ENCODE peak calls at places on chromosomes 3 and 15, in four cellular contexts. One of them, this sample, is unnamed.

GRCh38 chr15:32669870-32670623 is 28.5 kb downstream of the SCG5 start:
- DNase-seq in fibroblast of pulmonary artery: peak; percentile 73
- DNase-seq in dorsolateral prefrontal cortex: peak; percentile 59
- DNase-seq in stimulated activated CD4-positive, alpha-beta T cell treated with anti-CD3 and anti-CD28 coated beads, TNF-alpha, amount 100 ng/mL, for 24 hours: no peak
- DNase-seq in this sample: peak; percentile 84

GRCh38 chr3:37559461-37559860 is 302.2 kb upstream of the CTDSPL start:
- DNase-seq in fibroblast of pulmonary artery: peak; percentile 29
- DNase-seq in dorsolateral prefrontal cortex: no peak
- DNase-seq in stimulated activated CD4-positive, alpha-beta T cell treated with anti-CD3 and anti-CD28 coated beads, TNF-alpha, amount 100 ng/mL, for 24 hours: no peak
- DNase-seq in this sample: no peak

GRCh38 chr3:166471074-166471753 is 634.0 kb upstream of the BCHE start:
- DNase-seq in fibroblast of pulmonary artery: no peak
- DNase-seq in dorsolateral prefrontal cortex: no peak
- DNase-seq in stimulated activated CD4-positive, alpha-beta T cell treated with anti-CD3 and anti-CD28 coated beads, TNF-alpha, amount 100 ng/mL, for 24 hours: no peak
- DNase-seq in this sample: no peak

GRCh38 chr3:182000454-182000853 is 288.7 kb downstream of the SOX2 start:
- DNase-seq in fibroblast of pulmonary artery: no peak
- DNase-seq in dorsolateral prefrontal cortex: no peak
- DNase-seq in stimulated activated CD4-positive, alpha-beta T cell treated with anti-CD3 and anti-CD28 coated beads, TNF-alpha, amount 100 ng/mL, for 24 hours: no peak
- DNase-seq in this sample: no peak

GRCh38 chr3:129224984-129225393 is 24.4 kb upstream of the COPG1 start:
- DNase-seq in fibroblast of pulmonary artery: peak; percentile 72
- DNase-seq in dorsolateral prefrontal cortex: peak; percentile 26
- DNase-seq in stimulated activated CD4-positive, alpha-beta T cell treated with anti-CD3 and anti-CD28 coated beads, TNF-alpha, amount 100 ng/mL, for 24 hours: no peak
- DNase-seq in this sample: peak; percentile 92

GRCh38 chr15:85925649-85926237 is 131.0 kb upstream of the KLHL25 start:
- DNase-seq in fibroblast of pulmonary artery: no peak
- DNase-seq in dorsolateral prefrontal cortex: no peak
- DNase-seq in stimulated activated CD4-positive, alpha-beta T cell treated with anti-CD3 and anti-CD28 coated beads, TNF-alpha, amount 100 ng/mL, for 24 hours: no peak
- DNase-seq in this sample: no peak

GRCh38 chr3:72444642-72445223 is 403.5 kb downstream of the SHQ1 start:
- DNase-seq in fibroblast of pulmonary artery: no peak
- DNase-seq in dorsolateral prefrontal cortex: no peak
- DNase-seq in stimulated activated CD4-positive, alpha-beta T cell treated with anti-CD3 and anti-CD28 coated beads, TNF-alpha, amount 100 ng/mL, for 24 hours: no peak
- DNase-seq in this sample: no peak

GRCh38 chr3:2851356-2851755 is 258.8 kb downstream of the IL5RA start:
- DNase-seq in fibroblast of pulmonary artery: no peak
- DNase-seq in dorsolateral prefrontal cortex: no peak
- DNase-seq in stimulated activated CD4-positive, alpha-beta T cell treated with anti-CD3 and anti-CD28 coated beads, TNF-alpha, amount 100 ng/mL, for 24 hours: no peak
- DNase-seq in this sample: no peak

GRCh38 chr3:197352382-197352781 is 54.0 kb upstream of the DLG1 start:
- DNase-seq in fibroblast of pulmonary artery: peak; percentile 62
- DNase-seq in dorsolateral prefrontal cortex: no peak
- DNase-seq in stimulated activated CD4-positive, alpha-beta T cell treated with anti-CD3 and anti-CD28 coated beads, TNF-alpha, amount 100 ng/mL, for 24 hours: no peak
- DNase-seq in this sample: no peak

GRCh38 chr3:67459131-67459530 is 195.3 kb downstream of the SUCLG2 start:
- DNase-seq in fibroblast of pulmonary artery: no peak
- DNase-seq in dorsolateral prefrontal cortex: no peak
- DNase-seq in stimulated activated CD4-positive, alpha-beta T cell treated with anti-CD3 and anti-CD28 coated beads, TNF-alpha, amount 100 ng/mL, for 24 hours: no peak
- DNase-seq in this sample: no peak

GRCh38 chr3:45604066-45604465 is 9.5 kb downstream of the LIMD1 start:
- DNase-seq in fibroblast of pulmonary artery: no peak
- DNase-seq in dorsolateral prefrontal cortex: no peak
- DNase-seq in stimulated activated CD4-positive, alpha-beta T cell treated with anti-CD3 and anti-CD28 coated beads, TNF-alpha, amount 100 ng/mL, for 24 hours: no peak
- DNase-seq in this sample: no peak

GRCh38 chr3:82020282-82020681 is 258.8 kb upstream of the GBE1 start:
- DNase-seq in fibroblast of pulmonary artery: no peak
- DNase-seq in dorsolateral prefrontal cortex: no peak
- DNase-seq in stimulated activated CD4-positive, alpha-beta T cell treated with anti-CD3 and anti-CD28 coated beads, TNF-alpha, amount 100 ng/mL, for 24 hours: no peak
- DNase-seq in this sample: no peak

GRCh38 chr15:101167366-101167790 is 84.5 kb downstream of the CHSY1 start:
- DNase-seq in fibroblast of pulmonary artery: no peak
- DNase-seq in dorsolateral prefrontal cortex: no peak
- DNase-seq in stimulated activated CD4-positive, alpha-beta T cell treated with anti-CD3 and anti-CD28 coated beads, TNF-alpha, amount 100 ng/mL, for 24 hours: no peak
- DNase-seq in this sample: peak; percentile 31

GRCh38 chr3:143234521-143234920 is 115.0 kb downstream of the CHST2 start:
- DNase-seq in fibroblast of pulmonary artery: peak; percentile 30
- DNase-seq in dorsolateral prefrontal cortex: no peak
- DNase-seq in stimulated activated CD4-positive, alpha-beta T cell treated with anti-CD3 and anti-CD28 coated beads, TNF-alpha, amount 100 ng/mL, for 24 hours: no peak
- DNase-seq in this sample: no peak

GRCh38 chr3:30664884-30665283 is 58.5 kb downstream of the TGFBR2 start:
- DNase-seq in fibroblast of pulmonary artery: no peak
- DNase-seq in dorsolateral prefrontal cortex: no peak
- DNase-seq in stimulated activated CD4-positive, alpha-beta T cell treated with anti-CD3 and anti-CD28 coated beads, TNF-alpha, amount 100 ng/mL, for 24 hours: no peak
- DNase-seq in this sample: no peak